ENCODE peak calls at places on chromosome 1, in ten cellular contexts. One of them, this sample, is unnamed.

GRCh38 chr1:202259705-202260104 is 66.1 kb downstream of the LGR6 start:
- DNase-seq in lower lobe of right lung: no peak
- DNase-seq in PC-3: no peak
- DNase-seq in endothelial cell of umbilical vein: no peak
- DNase-seq in uterus: no peak
- DNase-seq in tibial nerve: no peak
- DNase-seq in astrocyte of the spinal cord: no peak
- DNase-seq in B cell: no peak
- DNase-seq in HFFc6: no peak
- DNase-seq in breast epithelium: no peak
- DNase-seq in this sample: no peak

GRCh38 chr1:84165566-84165965 is 21.5 kb downstream of the PRKACB start:
- DNase-seq in HFFc6: no peak
- DNase-seq in breast epithelium: no peak
- DNase-seq in B cell: no peak
- DNase-seq in astrocyte of the spinal cord: no peak
- DNase-seq in uterus: no peak
- DNase-seq in PC-3: no peak
- DNase-seq in endothelial cell of umbilical vein: no peak
- DNase-seq in tibial nerve: no peak
- DNase-seq in lower lobe of right lung: no peak
- DNase-seq in this sample: no peak

GRCh38 chr1:203317429-203318228 is 12.3 kb downstream of the BTG2 start:
- DNase-seq in endothelial cell of umbilical vein: no peak
- DNase-seq in lower lobe of right lung: no peak
- DNase-seq in uterus: no peak
- DNase-seq in PC-3: no peak
- DNase-seq in HFFc6: no peak
- DNase-seq in astrocyte of the spinal cord: no peak
- DNase-seq in breast epithelium: no peak
- DNase-seq in tibial nerve: no peak
- DNase-seq in B cell: no peak
- DNase-seq in this sample: no peak

GRCh38 chr1:24727490-24728214 is 17.6 kb upstream of the CLIC4 start:
- DNase-seq in tibial nerve: no peak
- DNase-seq in endothelial cell of umbilical vein: no peak
- DNase-seq in B cell: peak; percentile 64
- DNase-seq in breast epithelium: peak; percentile 65
- DNase-seq in uterus: peak; percentile 79
- DNase-seq in HFFc6: peak; percentile 80
- DNase-seq in PC-3: no peak
- DNase-seq in astrocyte of the spinal cord: peak; percentile 93
- DNase-seq in lower lobe of right lung: peak; percentile 82
- DNase-seq in this sample: peak; percentile 87

GRCh38 chr1:183758913-183759312 is 46.0 kb upstream of the RGL1 start:
- DNase-seq in B cell: no peak
- DNase-seq in astrocyte of the spinal cord: no peak
- DNase-seq in uterus: no peak
- DNase-seq in endothelial cell of umbilical vein: no peak
- DNase-seq in tibial nerve: no peak
- DNase-seq in breast epithelium: no peak
- DNase-seq in PC-3: no peak
- DNase-seq in HFFc6: no peak
- DNase-seq in lower lobe of right lung: no peak
- DNase-seq in this sample: no peak

GRCh38 chr1:205261946-205262668 is 34.4 kb downstream of the TMCC2 start:
- DNase-seq in PC-3: no peak
- DNase-seq in astrocyte of the spinal cord: peak; percentile 36
- DNase-seq in endothelial cell of umbilical vein: peak; percentile 20
- DNase-seq in HFFc6: peak; percentile 15
- DNase-seq in breast epithelium: no peak
- DNase-seq in uterus: no peak
- DNase-seq in B cell: no peak
- DNase-seq in lower lobe of right lung: no peak
- DNase-seq in tibial nerve: no peak
- DNase-seq in this sample: no peak

GRCh38 chr1:212587304-212588136 is 21.0 kb upstream of the ATF3 start:
- DNase-seq in PC-3: no peak
- DNase-seq in breast epithelium: no peak
- DNase-seq in tibial nerve: no peak
- DNase-seq in B cell: no peak
- DNase-seq in astrocyte of the spinal cord: no peak
- DNase-seq in endothelial cell of umbilical vein: no peak
- DNase-seq in uterus: no peak
- DNase-seq in lower lobe of right lung: no peak
- DNase-seq in HFFc6: no peak
- DNase-seq in this sample: no peak

GRCh38 chr1:2821970-2822620 is 20.6 kb upstream of the TTC34 start:
- DNase-seq in HFFc6: no peak
- DNase-seq in lower lobe of right lung: peak; percentile 61
- DNase-seq in astrocyte of the spinal cord: no peak
- DNase-seq in uterus: no peak
- DNase-seq in tibial nerve: no peak
- DNase-seq in PC-3: peak; percentile 41
- DNase-seq in endothelial cell of umbilical vein: no peak
- DNase-seq in B cell: no peak
- DNase-seq in breast epithelium: no peak
- DNase-seq in this sample: no peak

GRCh38 chr1:230268371-230269170 is 157.6 kb downstream of the PGBD5 start:
- DNase-seq in HFFc6: peak; percentile 64
- DNase-seq in astrocyte of the spinal cord: peak; percentile 75
- DNase-seq in PC-3: peak; percentile 80
- DNase-seq in uterus: no peak
- DNase-seq in lower lobe of right lung: no peak
- DNase-seq in tibial nerve: no peak
- DNase-seq in breast epithelium: no peak
- DNase-seq in B cell: peak; percentile 33
- DNase-seq in endothelial cell of umbilical vein: peak; percentile 64
- DNase-seq in this sample: no peak

GRCh38 chr1:219875860-219876259 is 52.5 kb downstream of the SLC30A10 start:
- DNase-seq in uterus: no peak
- DNase-seq in tibial nerve: no peak
- DNase-seq in endothelial cell of umbilical vein: no peak
- DNase-seq in astrocyte of the spinal cord: no peak
- DNase-seq in B cell: no peak
- DNase-seq in HFFc6: no peak
- DNase-seq in lower lobe of right lung: no peak
- DNase-seq in PC-3: no peak
- DNase-seq in breast epithelium: no peak
- DNase-seq in this sample: no peak

GRCh38 chr1:42756956-42757891 is 9.6 kb downstream of the P3H1 start:
- DNase-seq in breast epithelium: no peak
- DNase-seq in endothelial cell of umbilical vein: peak; percentile 55
- DNase-seq in PC-3: peak; percentile 69
- DNase-seq in tibial nerve: no peak
- DNase-seq in HFFc6: peak; percentile 61
- DNase-seq in astrocyte of the spinal cord: peak; percentile 69
- DNase-seq in uterus: no peak
- DNase-seq in lower lobe of right lung: no peak
- DNase-seq in B cell: peak; percentile 50
- DNase-seq in this sample: no peak
- TF ChIP-seq CTCF in breast epithelium: peak; percentile 61
- TF ChIP-seq CTCF in endothelial cell of umbilical vein: peak; percentile 66
- TF ChIP-seq CTCF in PC-3: peak; percentile 77
- TF ChIP-seq CTCF in tibial nerve: peak; percentile 45
- TF ChIP-seq CTCF in HFFc6: peak; percentile 83
- TF ChIP-seq CTCF in astrocyte of the spinal cord: peak; percentile 69
- TF ChIP-seq CTCF in uterus: peak; percentile 23
- TF ChIP-seq CTCF in lower lobe of right lung: peak; percentile 62
- TF ChIP-seq CTCF in B cell: peak; percentile 69
- TF ChIP-seq CTCF in this sample: peak; percentile 83

GRCh38 chr1:227214170-227214569 is 104.1 kb downstream of the CDC42BPA start:
- DNase-seq in lower lobe of right lung: no peak
- DNase-seq in tibial nerve: no peak
- DNase-seq in PC-3: no peak
- DNase-seq in uterus: no peak
- DNase-seq in astrocyte of the spinal cord: no peak
- DNase-seq in endothelial cell of umbilical vein: no peak
- DNase-seq in breast epithelium: no peak
- DNase-seq in HFFc6: no peak
- DNase-seq in B cell: no peak
- DNase-seq in this sample: no peak

GRCh38 chr1:227215863-227216510 is 102.3 kb downstream of the CDC42BPA start:
- DNase-seq in endothelial cell of umbilical vein: no peak
- DNase-seq in HFFc6: no peak
- DNase-seq in astrocyte of the spinal cord: no peak
- DNase-seq in uterus: no peak
- DNase-seq in B cell: no peak
- DNase-seq in lower lobe of right lung: no peak
- DNase-seq in PC-3: peak; percentile 59
- DNase-seq in tibial nerve: no peak
- DNase-seq in breast epithelium: no peak
- DNase-seq in this sample: no peak

GRCh38 chr1:227223407-227223806 is 94.9 kb downstream of the CDC42BPA start:
- DNase-seq in uterus: no peak
- DNase-seq in HFFc6: no peak
- DNase-seq in PC-3: no peak
- DNase-seq in astrocyte of the spinal cord: no peak
- DNase-seq in breast epithelium: no peak
- DNase-seq in lower lobe of right lung: no peak
- DNase-seq in B cell: no peak
- DNase-seq in tibial nerve: no peak
- DNase-seq in endothelial cell of umbilical vein: no peak
- DNase-seq in this sample: no peak

GRCh38 chr1:227218870-227219578 is 99.3 kb downstream of the CDC42BPA start:
- DNase-seq in PC-3: no peak
- DNase-seq in endothelial cell of umbilical vein: peak; percentile 26
- DNase-seq in HFFc6: no peak
- DNase-seq in uterus: no peak
- DNase-seq in lower lobe of right lung: no peak
- DNase-seq in astrocyte of the spinal cord: no peak
- DNase-seq in B cell: no peak
- DNase-seq in breast epithelium: no peak
- DNase-seq in tibial nerve: no peak
- DNase-seq in this sample: no peak

DNA sequence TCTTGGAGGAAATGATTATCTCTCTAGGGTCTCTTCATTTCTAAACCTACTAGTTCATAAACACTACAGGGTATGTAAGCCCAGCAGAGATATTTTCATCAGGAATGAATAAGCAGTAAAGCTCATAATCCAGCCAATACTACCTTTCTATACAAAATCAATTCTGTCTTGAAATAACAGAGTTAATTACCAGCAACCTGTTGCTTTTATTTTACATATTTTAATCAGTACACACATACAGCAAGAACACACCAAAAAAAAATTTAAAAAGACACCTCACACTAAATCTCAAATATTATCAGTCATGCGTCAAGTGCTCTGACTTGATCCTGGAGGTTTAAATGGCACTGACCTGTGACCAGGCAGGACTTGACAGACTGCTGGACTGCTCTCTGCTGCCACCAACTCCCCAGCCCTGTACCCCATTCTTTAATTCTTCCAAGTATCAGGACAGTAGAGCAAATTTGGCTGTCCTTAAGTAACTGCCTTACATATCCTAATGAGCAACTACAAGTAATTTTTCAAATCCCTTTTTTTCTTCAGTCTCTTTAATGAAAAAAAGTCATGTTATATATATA is 98.5 kb downstream of the CDC42BPA start:
- DNase-seq in breast epithelium: no peak
- DNase-seq in HFFc6: no peak
- DNase-seq in B cell: no peak
- DNase-seq in uterus: no peak
- DNase-seq in endothelial cell of umbilical vein: no peak
- DNase-seq in lower lobe of right lung: no peak
- DNase-seq in astrocyte of the spinal cord: no peak
- DNase-seq in PC-3: no peak
- DNase-seq in tibial nerve: no peak
- DNase-seq in this sample: no peak
- TF ChIP-seq CTCF in breast epithelium: no peak
- TF ChIP-seq CTCF in HFFc6: no peak
- TF ChIP-seq CTCF in B cell: no peak
- TF ChIP-seq CTCF in uterus: no peak
- TF ChIP-seq CTCF in endothelial cell of umbilical vein: no peak
- TF ChIP-seq CTCF in lower lobe of right lung: no peak
- TF ChIP-seq CTCF in astrocyte of the spinal cord: no peak
- TF ChIP-seq CTCF in PC-3: peak; percentile 26
- TF ChIP-seq CTCF in tibial nerve: no peak
- TF ChIP-seq CTCF in this sample: no peak

GRCh38 chr1:169485427-169486280 is at the start of gene SLC19A2:
- DNase-seq in endothelial cell of umbilical vein: peak; percentile 99
- DNase-seq in astrocyte of the spinal cord: peak; percentile 100
- DNase-seq in breast epithelium: peak; percentile 99
- DNase-seq in tibial nerve: peak; percentile 100
- DNase-seq in HFFc6: peak; percentile 100
- DNase-seq in B cell: peak; percentile 97
- DNase-seq in uterus: peak; percentile 100
- DNase-seq in PC-3: peak; percentile 100
- DNase-seq in lower lobe of right lung: peak; percentile 100
- DNase-seq in this sample: peak; percentile 98
- TF ChIP-seq CTCF in endothelial cell of umbilical vein: peak; percentile 31
- TF ChIP-seq CTCF in astrocyte of the spinal cord: peak; percentile 29
- TF ChIP-seq CTCF in breast epithelium: peak; percentile 51
- TF ChIP-seq CTCF in tibial nerve: peak; percentile 59
- TF ChIP-seq CTCF in HFFc6: peak; percentile 39
- TF ChIP-seq CTCF in B cell: peak; percentile 44
- TF ChIP-seq CTCF in uterus: peak; percentile 8
- TF ChIP-seq CTCF in PC-3: peak; percentile 41
- TF ChIP-seq CTCF in lower lobe of right lung: peak; percentile 43
- TF ChIP-seq CTCF in this sample: no peak

DNA sequence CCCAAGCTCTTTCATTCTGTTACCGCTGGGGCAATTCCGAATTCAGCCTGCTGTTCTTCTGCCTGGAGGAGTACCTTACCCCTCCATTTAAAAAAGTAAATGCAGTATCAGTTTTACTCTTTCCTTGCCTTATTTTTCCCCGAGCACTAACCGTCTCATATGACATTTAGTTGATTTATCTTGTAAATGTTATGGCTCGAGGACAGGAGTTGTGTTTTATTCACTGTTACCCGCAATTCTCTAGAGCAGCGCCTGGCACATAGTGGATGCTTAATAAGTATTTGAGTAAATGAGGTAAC is 425 bp upstream of the TADA1 start:
- DNase-seq in HFFc6: no peak
- DNase-seq in uterus: no peak
- DNase-seq in breast epithelium: no peak
- DNase-seq in PC-3: no peak
- DNase-seq in astrocyte of the spinal cord: no peak
- DNase-seq in B cell: no peak
- DNase-seq in lower lobe of right lung: no peak
- DNase-seq in endothelial cell of umbilical vein: no peak
- DNase-seq in tibial nerve: no peak
- DNase-seq in this sample: no peak
- TF ChIP-seq CTCF in HFFc6: peak; percentile 48
- TF ChIP-seq CTCF in uterus: no peak
- TF ChIP-seq CTCF in breast epithelium: peak; percentile 47
- TF ChIP-seq CTCF in PC-3: peak; percentile 38
- TF ChIP-seq CTCF in astrocyte of the spinal cord: no peak
- TF ChIP-seq CTCF in B cell: peak; percentile 42
- TF ChIP-seq CTCF in lower lobe of right lung: no peak
- TF ChIP-seq CTCF in endothelial cell of umbilical vein: no peak
- TF ChIP-seq CTCF in tibial nerve: no peak
- TF ChIP-seq CTCF in this sample: no peak

This sample was measured in CD14-positive monocyte.